ENCODE peak calls at places on chromosomes 6 and 20, in eight cellular contexts. F, D, Q, T, G, Y, Z and A are unnamed samples. For H3K9me3 and H3K4me1, the result is how much of the 10 kb centered on the place peaks cover.

GRCh38 chr6:146990284-146990683 is 213.9 kb upstream of the STXBP5 start:
- DNase-seq in Z (peak), Y (no peak), F (no peak), D (no peak), T (no peak), G (no peak), Q (no peak), A (no peak)

GRCh38 chr6:125269328-125269985 is 32.3 kb downstream of the HDDC2 start:
- DNase-seq in T (no peak), Q (no peak), F (no peak), Z (no peak), G (no peak), D (no peak), Y (no peak), A (no peak)

GRCh38 chr6:153058291-153058690 is 55.8 kb upstream of the MTRF1L start:
- DNase-seq in T (no peak), Q (no peak), F (no peak), Y (no peak), Z (peak), G (no peak), D (no peak), A (no peak)

GRCh38 chr6:93751969-93752368 is 332.6 kb upstream of the EPHA7 start:
- DNase-seq in D (no peak), T (no peak), Y (no peak), Q (no peak), Z (no peak), G (no peak), F (no peak), A (no peak)

GRCh38 chr6:1399085-1399780 is 9.9 kb downstream of the FOXF2 start:
- DNase-seq in Q (no peak), F (no peak), T (no peak), G (no peak), Y (no peak), Z (no peak), D (no peak), A (no peak)

GRCh38 chr6:144006731-144007454 is 1.2 kb downstream of the PLAGL1 start:
- DNase-seq in T (peak), Z (peak), Y (no peak), G (no peak), D (no peak), F (no peak), Q (no peak), A (no peak)

GRCh38 chr6:75171581-75172360 is 34.1 kb downstream of the COL12A1 start:
- DNase-seq in D (no peak), Q (no peak), Y (no peak), G (no peak), T (no peak), F (no peak), Z (peak), A (no peak)

GRCh38 chr6:130933712-130934200 is 106.5 kb downstream of the SMLR1 start:
- DNase-seq in F (no peak), G (no peak), T (no peak), Z (peak), Q (peak), D (no peak), Y (no peak), A (no peak)

GRCh38 chr6:12420626-12421025 is 130.5 kb downstream of the EDN1 start:
- DNase-seq in T (no peak), D (no peak), G (no peak), Z (peak), F (no peak), Y (no peak), Q (no peak), A (no peak)

GRCh38 chr20:57440678-57441509 is 49.7 kb downstream of the RBM38 start:
- DNase-seq in T (peak), Y (peak), Q (peak), G (peak), F (peak), D (peak), Z (peak), A (peak)

GRCh38 chr6:162736933-162737332 is 9.2 kb downstream of the PACRG start:
- DNase-seq in Y (no peak), G (no peak), F (no peak), D (no peak), Z (no peak), T (no peak), Q (no peak), A (no peak)

GRCh38 chr20:57941572-57942381 is 232.0 kb upstream of the PMEPA1 start:
- DNase-seq in G (no peak), D (no peak), Y (no peak), T (peak), F (peak), Q (no peak), Z (no peak), A (no peak)

GRCh38 chr6:34145161-34146020 is 496 bp downstream of the GRM4 start:
- DNase-seq in T (no peak), Y (no peak), F (no peak), Z (peak), D (peak), G (peak), Q (no peak), A (no peak)

GRCh38 chr20:60138263-60139127 is 180.3 kb downstream of the CDH26 start:
- DNase-seq in D (peak), Z (peak), Q (peak), G (no peak), T (peak), F (peak), Y (no peak), A (peak)

GRCh38 chr6:50187212-50188055 is 137.7 kb upstream of the DEFB112 start:
- DNase-seq in D (no peak), G (no peak), F (no peak), Q (no peak), T (no peak), Z (no peak), Y (no peak), A (peak)

GRCh38 chr6:33124525-33124901 is 48.7 kb downstream of the HLA-DPB1 start:
- DNase-seq in T (no peak), Y (no peak), F (no peak), D (no peak), G (peak), Z (no peak), Q (no peak), A (no peak)

GRCh38 chr20:49787371-49788357 is 25.0 kb upstream of the SLC9A8 start:
- DNase-seq in F (no peak), D (no peak), Z (no peak), Y (no peak), G (no peak), Q (no peak), T (no peak), A (no peak)

GRCh38 chr20:58072695-58073671 is 155.5 kb downstream of the ANKRD60 start:
- DNase-seq in T (no peak), G (no peak), F (no peak), Y (no peak), Q (no peak), D (no peak), Z (no peak), A (peak)

GRCh38 chr6:38739532-38739931 is 24.4 kb downstream of the DNAH8 start:
- DNase-seq in T (no peak), F (no peak), D (no peak), Y (no peak), Z (peak), G (no peak), Q (no peak), A (no peak)

GRCh38 chr20:15065794-15066193 is 728.4 kb upstream of the FLRT3 start:
- DNase-seq in D (no peak), F (no peak), Z (no peak), Y (peak), T (no peak), G (no peak), Q (no peak), A (no peak)

GRCh38 chr6:154341326-154341725 is 15.3 kb downstream of the IPCEF1 start:
- DNase-seq in F (no peak), Q (no peak), D (no peak), G (no peak), T (no peak), Y (no peak), Z (no peak), A (no peak)

GRCh38 chr6:137044366-137045220 is at the start of gene IL20RA:
- DNase-seq in T (peak), G (peak), Q (no peak), D (peak), Y (no peak), F (peak), Z (peak), A (peak)

GRCh38 chr6:29589423-29590048 is 4.6 kb downstream of the OR2H2 start:
- DNase-seq in Z (peak), G (peak), Y (no peak), D (no peak), T (no peak), Q (peak), F (peak), A (no peak)

GRCh38 chr6:160007581-160007980 is 38.7 kb downstream of the IGF2R start:
- DNase-seq in Z (no peak), D (no peak), F (no peak), Q (no peak), T (no peak), G (no peak), Y (no peak), A (no peak)

GRCh38 chr20:53003420-53003819 is 31.3 kb downstream of the TSHZ2 start:
- DNase-seq in T (no peak), G (no peak), D (no peak), Q (no peak), F (no peak), Z (peak), Y (no peak), A (no peak)

GRCh38 chr6:15417811-15418210 is 171.9 kb downstream of the JARID2 start:
- DNase-seq in F (no peak), Y (no peak), G (no peak), Q (no peak), Z (peak), D (no peak), T (no peak), A (no peak)

GRCh38 chr6:150352321-150353296 is 16.2 kb upstream of the IYD start:
- DNase-seq in G (no peak), T (no peak), D (no peak), Z (peak), F (no peak), Y (no peak), Q (no peak), A (no peak)

GRCh38 chr20:57717797-57718196 is 8.0 kb upstream of the PMEPA1 start:
- DNase-seq in D (no peak), Q (no peak), Z (peak), T (no peak), F (peak), G (no peak), Y (no peak), A (no peak)

GRCh38 chr20:51628533-51629398 is 86.2 kb upstream of the NFATC2 start:
- DNase-seq in D (no peak), Y (no peak), G (no peak), Z (peak), T (no peak), Q (no peak), F (no peak), A (no peak)

GRCh38 chr20:29296256-29297230 is 1960.9 kb upstream of the DEFB115 start:
- DNase-seq in G (no peak), Z (no peak), F (no peak), Y (no peak), D (no peak), Q (no peak), T (no peak), A (no peak)

GRCh38 chr20:29299811-29300578 is 1957.5 kb upstream of the DEFB115 start:
- DNase-seq in D (no peak), Z (no peak), Y (no peak), T (no peak), G (no peak), Q (no peak), F (no peak), A (no peak)

GRCh38 chr20:29298759-29299613 is 1958.5 kb upstream of the DEFB115 start:
- DNase-seq in Z (no peak), T (no peak), Y (no peak), Q (no peak), D (no peak), F (no peak), G (no peak), A (no peak)

GRCh38 chr20:29298271-29298590 is 1959.2 kb upstream of the DEFB115 start:
- DNase-seq in G (no peak), F (no peak), Y (no peak), Z (no peak), D (no peak), Q (no peak), T (no peak), A (no peak)

DNA sequence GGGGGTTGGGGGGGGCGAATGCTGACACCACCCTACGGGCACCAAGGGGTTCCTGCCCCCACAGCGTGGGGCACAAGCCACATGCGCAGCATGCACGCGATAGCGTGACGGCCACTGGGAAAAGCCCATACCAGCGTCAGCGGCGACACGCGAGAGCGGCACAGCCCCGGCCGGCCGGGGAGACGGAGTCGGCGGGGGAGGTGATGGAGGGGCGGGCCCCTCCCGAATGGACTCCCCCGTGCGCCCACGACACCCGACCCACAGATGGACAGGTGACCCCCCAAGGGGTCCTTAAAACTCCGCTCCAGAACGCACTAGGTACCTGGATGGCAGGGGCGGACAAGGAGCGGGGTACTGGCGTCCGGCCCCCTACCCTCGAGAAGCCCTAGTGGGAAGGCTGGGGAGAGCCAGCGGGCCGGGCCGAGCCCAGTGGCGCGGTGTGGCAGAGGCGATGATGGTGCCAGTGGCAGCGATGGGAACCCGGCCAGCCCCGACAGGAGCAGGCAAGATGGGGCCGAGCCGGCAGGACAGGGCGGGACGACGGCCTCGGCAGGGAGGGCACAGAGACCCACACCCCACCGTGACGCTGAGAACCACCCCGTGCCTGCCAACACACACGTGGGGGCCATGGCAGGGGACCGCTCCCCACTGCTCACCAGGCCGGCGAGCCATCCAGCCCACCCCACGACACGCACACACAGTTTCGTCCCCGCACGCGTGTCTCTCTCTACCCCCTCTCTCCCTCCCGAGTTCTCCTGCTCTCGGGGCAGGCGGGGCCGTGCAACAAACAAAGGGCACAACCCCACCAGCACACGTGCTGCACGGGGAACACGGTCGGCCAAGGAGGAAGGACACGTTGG is 1959.8 kb upstream of the DEFB115 start:
- DNase-seq in Q (no peak), F (no peak), G (no peak), Y (no peak), D (no peak), T (no peak), Z (no peak), A (no peak)
- H3K9me3 ChIP-seq in Q (under half), F (under half), G (under half), Y (under half), D (under half), T (under half), Z (under half), A (under half)

DNA sequence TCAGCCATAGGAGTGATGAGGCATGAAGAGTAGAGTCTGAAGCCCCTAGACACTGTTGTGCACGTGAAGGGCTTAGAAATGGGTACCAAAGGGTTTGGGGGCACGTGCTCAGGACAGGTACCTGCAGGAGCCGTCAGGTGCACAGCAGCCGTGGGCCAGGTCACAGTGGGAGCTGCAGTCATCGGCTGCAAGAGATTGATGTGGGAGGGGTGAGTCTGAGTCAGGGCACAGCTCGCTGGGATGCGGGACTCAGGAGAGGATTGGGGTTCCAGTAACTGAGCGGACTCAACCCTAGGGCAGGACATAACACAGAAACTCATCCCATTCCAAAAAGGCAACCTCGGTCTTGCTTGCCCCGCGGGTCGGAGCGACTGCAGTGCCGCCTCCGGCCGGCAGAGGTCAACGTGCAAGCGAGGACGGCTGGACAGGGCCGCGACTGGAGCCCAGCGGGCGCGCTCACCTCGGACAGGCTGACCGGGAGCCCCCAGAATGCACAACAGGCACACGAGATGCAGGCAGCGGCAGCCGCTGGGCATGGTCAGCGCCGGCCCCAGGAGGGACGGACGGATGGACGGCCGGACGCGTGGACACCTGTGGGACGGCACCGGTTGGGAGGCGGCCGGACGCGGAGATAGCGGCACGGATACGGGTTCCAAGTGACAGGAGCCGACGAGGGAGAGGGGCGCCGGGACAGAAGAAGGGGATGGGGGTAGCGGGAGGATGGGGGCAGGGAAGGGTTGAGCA is 886 bp downstream of the DLK2 start:
- DNase-seq in T (peak), Y (peak), Z (peak), G (peak), D (peak), Q (peak), F (peak), A (peak)
- H3K27ac ChIP-seq in T (no peak), Y (no peak), Z (no peak), G (no peak), D (no peak), Q (no peak), F (peak), A (no peak)

GRCh38 chr20:22977047-22977785 is 57.9 kb upstream of the SSTR4 start:
- DNase-seq in D (no peak), Z (no peak), Y (no peak), G (no peak), T (no peak), F (peak), Q (no peak), A (no peak)

DNA sequence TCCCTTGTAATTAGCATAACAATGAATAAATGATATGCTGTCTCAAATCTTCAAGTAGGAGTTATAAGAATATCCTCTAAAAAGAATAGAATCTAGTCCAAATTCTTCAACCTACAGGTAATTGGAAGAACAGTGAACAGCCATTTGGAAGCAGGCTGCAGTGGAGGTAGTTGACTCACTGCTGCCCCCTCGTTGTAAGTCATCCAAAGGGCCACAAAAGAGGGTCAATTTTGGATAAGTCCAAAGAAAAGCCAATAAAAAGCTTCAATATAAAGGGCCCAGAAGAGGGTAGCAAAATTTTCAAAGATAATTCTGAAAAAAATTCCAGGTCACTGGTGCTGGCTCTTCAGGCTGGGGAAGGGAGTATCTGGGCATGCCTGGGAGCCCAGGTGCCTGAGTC is 60.8 kb upstream of the SSTR4 start:
- DNase-seq in F (no peak), Y (no peak), D (no peak), Q (no peak), T (no peak), G (peak), Z (peak), A (no peak)
- H3K4me1 ChIP-seq in F (under half), Y (under half), D (under half), Q (under half), T (under half), G (under half), Z (under half), A (under half)

DNA sequence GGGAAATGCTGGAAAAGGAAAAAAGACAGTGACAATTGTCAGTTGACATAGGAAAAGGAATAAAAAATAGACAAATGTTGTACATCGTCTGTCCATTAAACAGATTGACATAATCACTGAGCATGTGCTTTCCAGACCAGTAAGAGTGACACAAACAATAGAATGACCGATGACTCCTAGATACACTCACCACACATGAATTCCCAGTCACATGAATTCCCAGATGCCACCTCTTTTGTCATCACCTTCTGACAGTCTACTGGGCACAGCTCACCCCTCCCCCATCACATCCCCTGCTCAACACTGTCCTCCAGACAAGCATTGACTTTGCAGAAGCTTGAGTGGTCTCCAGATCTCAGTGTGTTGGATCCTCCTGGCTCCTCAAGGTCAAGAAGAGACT is 25.9 kb downstream of the POM121L2 start:
- DNase-seq in Q (no peak), D (no peak), T (no peak), F (no peak), G (no peak), Z (no peak), Y (no peak), A (no peak)
- H3K9me3 ChIP-seq in Q (under half), D (under half), T (under half), F (under half), G (under half), Z (under half), Y (under half), A (under half)

GRCh38 chr6:42708096-42708495 is 14.3 kb downstream of the PRPH2 start:
- DNase-seq in F (no peak), Q (no peak), Y (no peak), T (no peak), Z (no peak), G (no peak), D (no peak), A (no peak)
- H3K27ac ChIP-seq in F (no peak), Q (no peak), Y (no peak), T (no peak), Z (no peak), G (no peak), D (no peak), A (no peak)

DNA sequence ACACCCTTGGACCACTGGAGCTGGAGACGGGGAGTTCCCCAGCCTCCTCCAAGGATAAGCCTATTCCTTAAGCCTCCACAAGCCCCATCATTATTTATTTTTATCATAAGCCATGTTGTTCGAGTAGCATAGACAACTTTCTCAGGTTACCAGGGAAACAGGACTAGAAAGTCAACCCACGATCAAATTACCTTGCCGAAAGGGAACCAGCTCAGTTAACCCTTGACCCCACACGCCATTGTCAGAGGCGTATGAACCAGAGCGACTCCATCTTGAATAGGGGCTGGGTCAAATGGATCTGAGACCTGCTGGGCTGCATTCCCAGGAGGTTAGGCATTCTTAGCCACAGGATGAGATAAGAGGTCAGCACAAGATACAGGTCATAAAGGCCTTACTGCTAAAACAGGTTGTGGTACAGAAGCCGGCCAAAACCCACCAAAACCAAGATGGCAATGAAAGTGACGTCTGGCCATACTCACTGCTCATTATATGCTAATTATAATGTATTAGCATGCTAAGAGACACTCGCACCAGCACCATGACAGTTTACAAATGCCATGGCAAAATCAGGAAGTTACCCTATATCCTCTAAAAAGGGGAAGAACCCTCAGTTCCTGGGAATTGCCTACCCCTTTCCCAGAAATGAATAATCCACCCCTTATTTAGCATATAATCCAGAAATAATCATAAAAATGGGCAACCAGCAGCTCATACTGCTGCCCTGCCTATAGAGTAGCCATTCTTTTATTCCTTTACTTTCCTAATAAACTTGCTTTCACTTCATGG is 22.4 kb downstream of the SYNJ2 start:
- DNase-seq in Y (no peak), Z (no peak), Q (no peak), F (no peak), D (peak), T (no peak), G (no peak), A (no peak)
- H3K4me1 ChIP-seq in Y (under half), Z (under half), Q (half or more), F (under half), D (under half), T (under half), G (under half), A (under half)